ENCODE peak calls at places on chromosomes 12 and 14, in four cellular contexts. P, V, J and S are unnamed samples.

GRCh38 chr14:90900712-90901111 is 84.5 kb upstream of the TTC7B start:
- DNase-seq in P (peak), V (no peak), J (no peak), S (no peak)

GRCh38 chr12:130838284-130838950 is 633 bp downstream of the STX2 start:
- DNase-seq in P (no peak), V (no peak), J (no peak), S (no peak)

GRCh38 chr12:130127909-130128763 is 34.1 kb upstream of the FZD10 start:
- DNase-seq in P (peak), V (no peak), J (no peak), S (no peak)

GRCh38 chr14:72603639-72604038 is 290.3 kb downstream of the DPF3 start:
- DNase-seq in P (no peak), V (no peak), J (no peak), S (no peak)

GRCh38 chr12:88207921-88208640 is 66.0 kb downstream of the TMTC3 start:
- DNase-seq in P (peak), V (no peak), J (no peak), S (no peak)

GRCh38 chr12:56695327-56696101 is 7.4 kb upstream of the PTGES3 start:
- DNase-seq in P (no peak), V (no peak), J (no peak), S (no peak)

GRCh38 chr12:100043657-100044056 is 58.9 kb upstream of the ANKS1B start:
- DNase-seq in P (peak), V (no peak), J (no peak), S (no peak)

GRCh38 chr12:108616941-108617858 is 16.5 kb downstream of the SELPLG start:
- DNase-seq in P (no peak), V (peak), J (no peak), S (no peak)

GRCh38 chr12:12839003-12839395 is 25.9 kb downstream of the DDX47 start:
- DNase-seq in P (no peak), V (no peak), J (no peak), S (no peak)

GRCh38 chr14:99075061-99075460 is 196.9 kb downstream of the BCL11B start:
- DNase-seq in P (no peak), V (no peak), J (no peak), S (no peak)

GRCh38 chr14:56949828-56950227 is 139.5 kb upstream of the OTX2 start:
- DNase-seq in P (peak), V (no peak), J (no peak), S (no peak)

GRCh38 chr12:12486661-12487240 is 75.9 kb downstream of the DUSP16 start:
- DNase-seq in P (no peak), V (no peak), J (no peak), S (no peak)

GRCh38 chr12:44930972-44931600 is 55.0 kb upstream of the NELL2 start:
- DNase-seq in P (peak), V (no peak), J (peak), S (no peak)

GRCh38 chr14:21634840-21635239 is at the start of gene OR10G2:
- DNase-seq in P (no peak), V (no peak), J (no peak), S (no peak)

GRCh38 chr12:52266514-52266913 is 7.9 kb upstream of the KRT86 start:
- DNase-seq in P (no peak), V (no peak), J (no peak), S (no peak)

GRCh38 chr14:65346895-65347294 is 65.6 kb upstream of the FUT8 start:
- DNase-seq in P (no peak), V (no peak), J (no peak), S (no peak)

GRCh38 chr12:72390146-72390545 is 118.0 kb downstream of the TRHDE start:
- DNase-seq in P (no peak), V (no peak), J (no peak), S (no peak)

GRCh38 chr12:13275366-13275765 is 78.8 kb downstream of the EMP1 start:
- DNase-seq in P (no peak), V (no peak), J (no peak), S (no peak)

GRCh38 chr12:105725054-105725453 is 394.6 kb downstream of the C12orf75 start:
- DNase-seq in P (no peak), V (no peak), J (no peak), S (no peak)

GRCh38 chr14:104685216-104685997 is 4.0 kb upstream of the INF2 start:
- DNase-seq in P (peak), V (no peak), J (no peak), S (no peak)

GRCh38 chr12:109950625-109951024 is 45.5 kb downstream of the GIT2 start:
- DNase-seq in P (no peak), V (no peak), J (no peak), S (no peak)

GRCh38 chr14:68984686-68985085 is 5.6 kb upstream of the ACTN1 start:
- DNase-seq in P (no peak), V (no peak), J (no peak), S (no peak)

GRCh38 chr12:6067152-6067916 is 57.1 kb downstream of the VWF start:
- DNase-seq in P (no peak), V (no peak), J (no peak), S (no peak)

GRCh38 chr14:33938131-33938949 is 12.5 kb downstream of the EGLN3 start:
- DNase-seq in P (peak), V (no peak), J (no peak), S (no peak)

GRCh38 chr12:41205070-41205715 is 17.1 kb downstream of the PDZRN4 start:
- DNase-seq in P (no peak), V (no peak), J (no peak), S (no peak)

GRCh38 chr12:122847516-122847836 is 12.2 kb downstream of the HIP1R start:
- DNase-seq in P (no peak), V (no peak), J (no peak), S (no peak)

GRCh38 chr12:59113831-59114273 is 193.5 kb upstream of the LRIG3 start:
- DNase-seq in P (peak), V (peak), J (peak), S (peak)

GRCh38 chr14:75280831-75281690 is 2.4 kb downstream of the FOS start:
- DNase-seq in P (no peak), V (no peak), J (no peak), S (no peak)

GRCh38 chr12:54211920-54212319 is 23.1 kb upstream of the SMUG1 start:
- DNase-seq in P (no peak), V (no peak), J (no peak), S (no peak)

GRCh38 chr12:45674583-45674982 is 54.9 kb upstream of the ARID2 start:
- DNase-seq in P (peak), V (no peak), J (peak), S (peak)

GRCh38 chr12:10364839-10365681 is 24.8 kb downstream of the KLRK1 start:
- DNase-seq in P (peak), V (peak), J (no peak), S (peak)

GRCh38 chr14:65750906-65751305 is 338.4 kb downstream of the FUT8 start:
- DNase-seq in P (no peak), V (no peak), J (no peak), S (no peak)

GRCh38 chr12:86526060-86526595 is 269.9 kb upstream of the MGAT4C start:
- DNase-seq in P (no peak), V (no peak), J (no peak), S (no peak)

GRCh38 chr12:86521870-86522269 is 265.7 kb upstream of the MGAT4C start:
- DNase-seq in P (no peak), V (no peak), J (no peak), S (no peak)

GRCh38 chr12:86523844-86524243 is 267.7 kb upstream of the MGAT4C start:
- DNase-seq in P (no peak), V (no peak), J (no peak), S (no peak)
- TF ChIP-seq CTCF in P (no peak), V (no peak), J (no peak), S (no peak)

GRCh38 chr12:22173154-22173553 is 127.1 kb downstream of the CMAS start:
- DNase-seq in P (peak), V (no peak), J (no peak), S (no peak)
- TF ChIP-seq CTCF in P (peak), V (no peak), J (peak), S (no peak)

GRCh38 chr12:228846-229200 is 14.9 kb upstream of the SLC6A12 start:
- DNase-seq in P (no peak), V (no peak), J (no peak), S (no peak)
- TF ChIP-seq CTCF in P (no peak), V (no peak), J (no peak), S (no peak)

GRCh38 chr12:114406326-114407033 is 536 bp upstream of the TBX5 start:
- DNase-seq in P (no peak), V (no peak), J (no peak), S (no peak)

GRCh38 chr12:114404451-114405198 is 1.3 kb downstream of the TBX5 start:
- DNase-seq in P (no peak), V (no peak), J (no peak), S (no peak)

GRCh38 chr12:114405199-114405448 is 820 bp downstream of the TBX5 start:
- DNase-seq in P (no peak), V (no peak), J (no peak), S (no peak)

GRCh38 chr12:114407034-114407420 is 1.1 kb upstream of the TBX5 start:
- DNase-seq in P (no peak), V (no peak), J (no peak), S (no peak)

GRCh38 chr12:114405449-114406271 is at the start of gene TBX5:
- DNase-seq in P (no peak), V (no peak), J (no peak), S (no peak)
- TF ChIP-seq CTCF in P (no peak), V (no peak), J (no peak), S (no peak)

GRCh38 chr12:107400686-107401447 is 284.7 kb upstream of the PWP1 start:
- DNase-seq in P (no peak), V (no peak), J (no peak), S (no peak)

GRCh38 chr12:107404981-107405380 is 280.6 kb upstream of the PWP1 start:
- DNase-seq in P (peak), V (no peak), J (no peak), S (no peak)

GRCh38 chr12:107405436-107405835 is 280.2 kb upstream of the PWP1 start:
- DNase-seq in P (no peak), V (no peak), J (no peak), S (no peak)

GRCh38 chr12:107399061-107399460 is 286.5 kb upstream of the PWP1 start:
- DNase-seq in P (no peak), V (no peak), J (no peak), S (no peak)

DNA sequence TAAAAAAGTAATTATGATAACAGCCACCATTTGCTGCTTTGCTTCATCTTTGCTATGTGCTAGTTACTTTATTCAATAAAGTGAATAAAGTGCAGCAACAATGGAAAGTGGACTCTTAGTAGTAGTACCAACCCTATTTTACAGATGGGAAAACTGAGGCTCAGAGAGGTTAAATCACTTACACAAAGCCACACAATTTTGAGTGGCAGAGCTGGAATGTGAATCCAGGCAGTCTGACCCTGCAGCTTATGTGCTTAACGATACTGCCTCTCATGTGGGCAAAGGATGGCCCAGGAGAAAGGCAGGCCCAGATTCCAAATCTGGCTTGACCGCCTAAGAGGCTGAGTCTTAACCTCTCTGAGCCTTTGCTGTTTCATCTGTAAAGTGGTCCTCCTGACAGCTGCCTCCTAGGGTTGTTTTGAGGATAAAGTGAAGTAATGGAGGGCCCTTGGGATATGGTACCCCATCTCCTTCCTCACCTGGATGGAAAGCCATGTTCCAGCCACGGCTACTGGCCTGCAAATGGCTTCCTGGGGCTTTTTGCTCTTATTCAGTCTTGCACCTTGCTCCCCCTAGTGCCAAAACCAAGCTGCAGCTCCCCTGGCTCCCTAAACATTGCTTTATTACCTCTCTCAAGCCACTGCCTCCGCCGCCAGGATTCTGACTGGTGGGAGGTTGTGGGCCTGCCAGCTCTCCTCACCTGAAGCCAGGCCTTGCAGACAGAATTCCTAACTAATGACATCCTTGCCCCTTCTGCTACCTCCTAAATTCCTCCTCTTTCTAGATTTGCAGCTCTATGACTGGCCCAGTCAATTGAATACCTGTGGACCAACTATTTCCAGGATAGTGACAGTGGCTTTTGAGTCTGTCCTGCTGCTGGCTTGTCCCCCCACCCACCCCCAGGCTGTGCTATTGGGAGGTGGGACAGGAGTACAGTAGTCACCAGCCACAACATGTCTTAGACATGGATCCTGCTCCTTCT is 283.3 kb upstream of the PWP1 start:
- DNase-seq in P (peak), V (peak), J (peak), S (no peak)
- TF ChIP-seq CTCF in P (peak), V (peak), J (peak), S (no peak)

GRCh38 chr12:126668538-126668937 is 1598.4 kb upstream of the TMEM132C start:
- DNase-seq in P (peak), V (no peak), J (no peak), S (no peak)

GRCh38 chr12:126668961-126669360 is 1598.0 kb upstream of the TMEM132C start:
- DNase-seq in P (no peak), V (no peak), J (no peak), S (no peak)

GRCh38 chr12:126667340-126667739 is 1599.6 kb upstream of the TMEM132C start:
- DNase-seq in P (peak), V (no peak), J (no peak), S (no peak)

DNA sequence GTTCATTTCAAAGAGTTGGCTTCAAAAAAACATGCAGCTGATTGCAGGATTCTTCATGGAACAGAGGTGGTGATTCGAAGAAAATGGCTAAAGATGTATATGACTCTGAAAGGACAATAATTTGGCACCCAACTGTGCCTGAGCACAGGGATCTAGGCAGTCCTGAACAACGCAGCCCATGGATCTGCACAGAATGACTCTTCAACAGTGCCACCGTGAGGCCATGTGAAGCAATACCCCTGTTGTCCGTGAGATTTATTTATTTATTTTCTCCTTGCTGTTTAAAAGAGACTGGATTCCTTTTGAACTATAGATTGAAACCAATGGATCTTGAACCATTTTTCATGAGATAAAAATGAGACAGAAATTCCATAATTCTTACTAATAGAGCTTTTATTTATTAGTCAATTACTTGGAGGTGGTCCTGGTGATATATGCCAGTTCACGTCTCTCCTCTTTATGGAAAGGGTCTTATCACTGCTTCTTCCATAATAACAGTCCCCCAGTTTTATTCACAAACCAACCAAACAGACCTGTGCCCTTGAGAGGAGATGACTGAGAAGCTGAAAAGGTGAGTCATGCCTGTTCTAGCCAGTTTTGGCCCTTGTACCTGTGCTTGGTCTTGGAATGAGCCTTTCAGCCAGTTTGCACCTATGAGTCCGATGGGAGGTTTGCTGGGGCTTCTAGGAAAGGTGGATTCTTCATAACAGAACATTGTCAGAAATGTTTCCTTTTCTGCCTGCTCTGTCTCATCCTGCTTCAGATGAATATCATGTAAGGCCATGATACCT is 1598.3 kb downstream of the AACS start:
- DNase-seq in P (peak), V (no peak), J (no peak), S (no peak)
- TF ChIP-seq CTCF in P (peak), V (no peak), J (peak), S (no peak)